ENCODE peak calls at places on chromosomes 11 and 22, in seven cellular contexts. L, U, G, Y, A, O and H are unnamed samples.

GRCh38 chr11:78573271-78574035 is 1.2 kb downstream of the NARS2 start:
- DNase-seq in L (no peak), U (no peak), G (no peak), Y (no peak), A (no peak), O (no peak), H (no peak)

GRCh38 chr11:122189259-122189658 is 73.2 kb upstream of the BLID start:
- DNase-seq in L (no peak), U (no peak), G (peak; percentile 63), Y (no peak), A (no peak), O (no peak), H (peak; percentile 97)

GRCh38 chr11:71977743-71978418 is 20.8 kb upstream of the IL18BP start:
- DNase-seq in L (peak; percentile 19), U (peak; percentile 52), G (no peak), Y (peak; percentile 56), A (no peak), O (no peak), H (peak; percentile 40)

GRCh38 chr22:43474161-43475101 is 62.6 kb downstream of the MPPED1 start:
- DNase-seq in L (no peak), U (no peak), G (no peak), Y (no peak), A (no peak), O (no peak), H (no peak)

GRCh38 chr11:4480577-4481539 is 1.6 kb upstream of the OR52K1 start:
- DNase-seq in L (no peak), U (no peak), G (peak; percentile 63), Y (no peak), A (no peak), O (no peak), H (no peak)

GRCh38 chr11:3231851-3232744 is at the start of gene MRGPRE:
- DNase-seq in L (peak; percentile 1), U (no peak), G (no peak), Y (no peak), A (no peak), O (no peak), H (no peak)

GRCh38 chr11:102495161-102496042 is 35.1 kb downstream of the MMP7 start:
- DNase-seq in L (peak; percentile 68), U (peak; percentile 79), G (no peak), Y (peak; percentile 34), A (no peak), O (peak; percentile 41), H (peak; percentile 84)

GRCh38 chr11:77411238-77411637 is 62.7 kb downstream of the PAK1 start:
- DNase-seq in L (no peak), U (no peak), G (no peak), Y (peak; percentile 35), A (no peak), O (peak; percentile 29), H (peak; percentile 11)

GRCh38 chr22:43910178-43910695 is 13.4 kb upstream of the PNPLA3 start:
- DNase-seq in L (no peak), U (no peak), G (no peak), Y (no peak), A (no peak), O (no peak), H (no peak)

GRCh38 chr22:20551805-20552449 is 44.5 kb downstream of the MED15 start:
- DNase-seq in L (peak; percentile 45), U (no peak), G (no peak), Y (peak; percentile 74), A (no peak), O (peak; percentile 59), H (no peak)

GRCh38 chr11:110295487-110296225 is 758 bp downstream of the RDX start:
- DNase-seq in L (no peak), U (peak; percentile 41), G (peak; percentile 42), Y (peak; percentile 67), A (peak; percentile 22), O (peak; percentile 58), H (peak; percentile 24)

GRCh38 chr11:35796542-35796941 is 134.0 kb downstream of the TRIM44 start:
- DNase-seq in L (no peak), U (no peak), G (peak; percentile 57), Y (no peak), A (no peak), O (no peak), H (peak; percentile 22)

GRCh38 chr22:37607912-37608476 is 640 bp upstream of the GGA1 start:
- DNase-seq in L (peak; percentile 47), U (no peak), G (no peak), Y (peak; percentile 30), A (no peak), O (no peak), H (no peak)

GRCh38 chr11:57460017-57460755 is at the start of gene RTN4RL2:
- DNase-seq in L (peak; percentile 35), U (peak; percentile 19), G (peak; percentile 68), Y (peak; percentile 68), A (no peak), O (peak; percentile 36), H (peak; percentile 32)

GRCh38 chr11:106950067-106950491 is 68.2 kb downstream of the GUCY1A2 start:
- DNase-seq in L (no peak), U (no peak), G (no peak), Y (no peak), A (no peak), O (no peak), H (no peak)

GRCh38 chr11:19447150-19447566 is 206.4 kb upstream of the E2F8 start:
- DNase-seq in L (no peak), U (no peak), G (no peak), Y (no peak), A (no peak), O (no peak), H (no peak)

GRCh38 chr22:45710469-45710868 is 38.8 kb downstream of the ATXN10 start:
- DNase-seq in L (no peak), U (no peak), G (no peak), Y (no peak), A (no peak), O (no peak), H (no peak)

GRCh38 chr11:93585758-93586157 is 42.6 kb upstream of the SMCO4 start:
- DNase-seq in L (no peak), U (no peak), G (no peak), Y (no peak), A (no peak), O (no peak), H (peak; percentile 90)

GRCh38 chr11:32056445-32056844 is 34.4 kb upstream of the RCN1 start:
- DNase-seq in L (no peak), U (no peak), G (no peak), Y (no peak), A (no peak), O (no peak), H (peak; percentile 92)

GRCh38 chr11:57493507-57494503 is 21.7 kb downstream of the SLC43A1 start:
- DNase-seq in L (peak; percentile 71), U (peak; percentile 76), G (no peak), Y (peak; percentile 82), A (no peak), O (peak; percentile 76), H (peak; percentile 29)

GRCh38 chr11:93407777-93408401 is 77.3 kb downstream of the DEUP1 start:
- DNase-seq in L (no peak), U (no peak), G (no peak), Y (no peak), A (no peak), O (no peak), H (peak; percentile 37)

GRCh38 chr11:44726278-44727113 is at the start of gene TSPAN18:
- DNase-seq in L (no peak), U (peak; percentile 24), G (no peak), Y (peak; percentile 51), A (no peak), O (peak; percentile 19), H (no peak)

GRCh38 chr22:29715705-29716104 is 4.1 kb upstream of the CABP7 start:
- DNase-seq in L (no peak), U (no peak), G (no peak), Y (no peak), A (no peak), O (no peak), H (no peak)

GRCh38 chr22:29093030-29093429 is 20.2 kb downstream of the KREMEN1 start:
- DNase-seq in L (no peak), U (no peak), G (no peak), Y (no peak), A (no peak), O (no peak), H (no peak)

GRCh38 chr22:32248276-32248675 is 6.9 kb downstream of the SLC5A4 start:
- DNase-seq in L (no peak), U (no peak), G (no peak), Y (no peak), A (no peak), O (no peak), H (no peak)

GRCh38 chr11:84899740-84900139 is 727.4 kb downstream of the DLG2 start:
- DNase-seq in L (no peak), U (no peak), G (no peak), Y (no peak), A (no peak), O (no peak), H (no peak)

GRCh38 chr11:94504689-94505293 is 7.5 kb upstream of the C11orf97 start:
- DNase-seq in L (peak; percentile 19), U (peak; percentile 59), G (no peak), Y (no peak), A (no peak), O (no peak), H (peak; percentile 62)